ENCODE peak calls at places on chromosome 19, in four cellular contexts. Z is H1, H is H9, M is neuronal stem cell. J is an unnamed sample.

GRCh38 chr19:33654840-33655508 is 33.2 kb downstream of the CHST8 start:
- DNase-seq in Z (no peak), H (peak; percentile 14), M (no peak), J (no peak)

GRCh38 chr19:4528843-4529242 is 6.2 kb downstream of the PLIN5 start:
- DNase-seq in H (no peak), M (no peak), Z (no peak), J (no peak)

GRCh38 chr19:6925801-6926751 is 38.7 kb downstream of the ADGRE1 start:
- DNase-seq in Z (no peak), H (no peak), M (no peak), J (no peak)

GRCh38 chr19:31528261-31528660 is 179.0 kb upstream of the TSHZ3 start:
- DNase-seq in M (no peak), H (no peak), Z (no peak), J (no peak)

GRCh38 chr19:4877753-4878490 is 10.5 kb upstream of the PLIN3 start:
- DNase-seq in M (no peak), Z (no peak), H (peak; percentile 36), J (no peak)

GRCh38 chr19:48770223-48770622 is 14.9 kb downstream of the FGF21 start:
- DNase-seq in M (no peak), Z (no peak), H (no peak), J (no peak)

GRCh38 chr19:4597975-4598671 is 38.6 kb upstream of the SEMA6B start:
- DNase-seq in Z (no peak), M (peak; percentile 77), H (peak; percentile 83), J (peak; percentile 70)

GRCh38 chr19:16168465-16169081 is 4.8 kb downstream of the CIB3 start:
- DNase-seq in M (no peak), Z (no peak), H (no peak), J (peak; percentile 11)

GRCh38 chr19:6677924-6678689 is 8.1 kb upstream of the TNFSF14 start:
- DNase-seq in Z (no peak), M (peak; percentile 20), H (peak; percentile 88), J (peak; percentile 76)

GRCh38 chr19:10797541-10798256 is 38.3 kb downstream of the TMED1 start:
- DNase-seq in M (no peak), H (no peak), Z (no peak), J (no peak)

GRCh38 chr19:30549151-30549550 is 177.0 kb downstream of the ZNF536 start:
- DNase-seq in M (no peak), H (no peak), Z (no peak), J (no peak)

GRCh38 chr19:19480688-19481087 is 34.7 kb downstream of the TSSK6 start:
- DNase-seq in M (no peak), Z (no peak), H (no peak), J (no peak)

GRCh38 chr19:29393915-29394460 is 131.8 kb upstream of the VSTM2B start:
- DNase-seq in M (no peak), Z (no peak), H (no peak), J (peak; percentile 59)

GRCh38 chr19:10727599-10728250 is 9.8 kb downstream of the DNM2 start:
- DNase-seq in M (no peak), H (no peak), Z (no peak), J (no peak)

GRCh38 chr19:32580353-32580900 is 563 bp upstream of the PDCD5 start:
- DNase-seq in Z (no peak), M (no peak), H (peak; percentile 38), J (no peak)

GRCh38 chr19:52248256-52248655 is 21.1 kb upstream of the ZNF766 start:
- DNase-seq in H (peak; percentile 62), M (no peak), Z (no peak), J (peak; percentile 78)

GRCh38 chr19:55670280-55671053 is 4.6 kb upstream of the EPN1 start:
- DNase-seq in M (no peak), H (peak; percentile 72), Z (no peak), J (no peak)

GRCh38 chr19:49411681-49412321 is 11.4 kb downstream of the PTH2 start:
- DNase-seq in H (no peak), M (no peak), Z (no peak), J (no peak)

GRCh38 chr19:3844596-3844995 is 24.2 kb downstream of the ZFR2 start:
- DNase-seq in Z (no peak), M (no peak), H (no peak), J (no peak)

GRCh38 chr19:11256189-11256588 is 6.1 kb downstream of the DOCK6 start:
- DNase-seq in H (no peak), M (no peak), Z (no peak), J (no peak)

GRCh38 chr19:35623327-35624010 is 5.4 kb upstream of the RBM42 start:
- DNase-seq in M (no peak), Z (no peak), H (no peak), J (no peak)

GRCh38 chr19:4675346-4675745 is 5.2 kb upstream of the MYDGF start:
- DNase-seq in H (no peak), M (no peak), Z (no peak), J (no peak)

GRCh38 chr19:21568816-21569496 is 63.6 kb downstream of the ZNF429 start:
- DNase-seq in H (no peak), Z (no peak), M (no peak), J (no peak)

GRCh38 chr19:10227215-10227971 is 3.7 kb downstream of the S1PR2 start:
- DNase-seq in Z (no peak), M (no peak), H (peak; percentile 55), J (peak; percentile 34)

GRCh38 chr19:5059191-5059579 is 90.3 kb downstream of the KDM4B start:
- DNase-seq in Z (no peak), H (no peak), M (no peak), J (no peak)

GRCh38 chr19:47573076-47574026 is at the start of gene ZNF541:
- DNase-seq in Z (no peak), H (no peak), M (no peak), J (no peak)

GRCh38 chr19:38665219-38665931 is 17.9 kb downstream of the ACTN4 start:
- DNase-seq in M (no peak), H (no peak), Z (no peak), J (no peak)

GRCh38 chr19:38663156-38663651 is 15.8 kb downstream of the ACTN4 start:
- DNase-seq in M (no peak), Z (no peak), H (no peak), J (no peak)

GRCh38 chr19:38665950-38666661 is 18.7 kb downstream of the ACTN4 start:
- DNase-seq in Z (peak; percentile 92), H (peak; percentile 91), M (peak; percentile 90), J (peak; percentile 99)

GRCh38 chr19:38663957-38664502 is 16.6 kb downstream of the ACTN4 start:
- DNase-seq in Z (no peak), M (no peak), H (no peak), J (no peak)

GRCh38 chr19:38664503-38665211 is 17.2 kb downstream of the ACTN4 start:
- DNase-seq in H (no peak), M (no peak), Z (no peak), J (peak; percentile 59)
- H2BK5ac ChIP-seq in H (peak overlapping the region; percentile 1), M (peak overlapping the region; percentile 44), Z (peak overlapping the region; percentile 96), J (peak overlapping the region; percentile 12)

DNA sequence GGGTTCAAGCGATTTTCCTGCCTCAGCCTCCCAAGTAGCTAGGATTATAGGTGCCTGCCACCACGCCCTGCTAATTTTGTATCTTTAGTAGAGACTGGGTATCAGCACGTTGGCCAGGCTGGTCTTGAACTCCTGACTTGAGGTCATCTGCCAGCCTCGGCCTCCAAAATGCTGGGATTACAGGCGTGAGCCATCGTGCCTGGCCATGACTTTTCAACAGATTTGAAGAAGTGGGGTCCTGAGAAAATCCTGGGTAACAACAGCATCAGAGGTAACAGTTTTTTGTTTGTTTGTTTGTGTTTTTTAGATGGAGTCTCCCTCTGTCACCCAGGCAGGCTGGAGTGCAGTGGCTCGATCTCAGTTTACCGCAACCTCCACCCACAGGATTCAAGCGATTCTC is 3.6 kb downstream of the JUNB start:
- DNase-seq in Z (no peak), H (no peak), M (no peak), J (no peak)
- H2BK120ac ChIP-seq in Z (no peak overlapping the region), H (no peak overlapping the region), M (no peak overlapping the region), J (no peak overlapping the region)

DNA sequence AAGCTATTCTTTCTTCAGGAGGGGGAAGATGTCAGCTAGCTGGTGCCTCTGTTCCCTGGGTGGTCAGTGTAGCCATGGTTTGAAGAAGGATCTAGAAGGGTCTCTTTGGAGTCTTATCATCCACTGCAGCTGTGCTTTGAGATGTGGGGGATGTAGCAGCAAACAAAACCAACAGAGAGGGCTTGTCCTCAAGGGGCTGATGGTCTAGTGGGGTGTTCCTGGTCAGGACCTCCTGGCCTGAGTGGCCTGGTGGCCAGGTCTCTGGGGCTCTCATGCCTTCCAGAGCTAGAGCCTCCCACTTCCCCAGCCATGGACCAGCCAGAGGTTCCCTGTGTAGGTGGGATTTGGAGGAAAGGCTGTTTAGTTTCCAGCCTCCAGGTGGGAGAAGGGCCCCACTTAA is 40.3 kb downstream of the LYL1 start:
- DNase-seq in H (no peak), Z (no peak), M (no peak), J (no peak)
- H3K27me3 ChIP-seq in H (peaks cover 31% of the 10 kb centered on the region), Z (peaks cover 69% of the 10 kb centered on the region), M (peaks cover 100% of the 10 kb centered on the region), J (peaks cover 37% of the 10 kb centered on the region)

GRCh38 chr19:44925114-44925891 is 10.9 kb downstream of the APOC1 start:
- DNase-seq in M (no peak), H (no peak), Z (no peak), J (no peak)
- H2BK5ac ChIP-seq in M (no peak overlapping the region), H (no peak overlapping the region), Z (no peak overlapping the region), J (no peak overlapping the region)

DNA sequence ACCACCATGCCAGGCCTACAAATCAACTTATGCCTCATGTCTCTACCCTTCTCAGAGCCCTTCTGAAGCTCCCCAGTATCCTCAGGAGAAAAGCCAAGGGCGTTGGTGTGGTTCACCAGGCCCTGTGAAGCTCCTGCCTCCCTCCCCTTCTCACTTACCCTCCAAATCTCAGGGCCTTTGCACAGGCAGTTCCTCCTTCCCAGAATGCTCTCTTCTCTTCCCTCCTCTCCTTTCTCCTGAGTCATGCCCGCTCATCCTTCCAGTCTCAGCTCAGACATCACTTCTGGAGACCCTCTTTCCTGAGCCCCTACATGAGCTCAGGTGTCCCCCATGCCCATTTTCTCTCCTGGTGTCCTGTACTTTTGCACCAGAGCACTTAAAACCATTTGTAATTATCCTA is 20.5 kb downstream of the HIF3A start:
- DNase-seq in H (no peak), M (no peak), Z (no peak), J (no peak)
- H2BK120ac ChIP-seq in H (no peak overlapping the region), M (no peak overlapping the region), Z (no peak overlapping the region), J (no peak overlapping the region)

GRCh38 chr19:50859849-50860248 is 5.1 kb downstream of the KLK3 start:
- DNase-seq in H (no peak), Z (no peak), M (no peak), J (no peak)

GRCh38 chr19:50857366-50857765 is 2.7 kb downstream of the KLK3 start:
- DNase-seq in M (no peak), Z (no peak), H (no peak), J (no peak)

GRCh38 chr19:50858896-50859295 is 4.2 kb downstream of the KLK3 start:
- DNase-seq in M (no peak), H (peak; percentile 82), Z (no peak), J (no peak)

GRCh38 chr19:50861025-50861424 is 6.3 kb downstream of the KLK3 start:
- DNase-seq in Z (no peak), H (no peak), M (no peak), J (no peak)

GRCh38 chr19:50861496-50862286 is 7.0 kb downstream of the KLK3 start:
- DNase-seq in M (no peak), H (no peak), Z (no peak), J (no peak)
- H3K27me3 ChIP-seq in M (peaks cover 50% of the 10 kb centered on the region), H (no peaks in the 10 kb centered on the region), Z (no peaks in the 10 kb centered on the region), J (no peaks in the 10 kb centered on the region)

GRCh38 chr19:1259206-1259872 is 9.8 kb upstream of the CIRBP start:
- DNase-seq in M (no peak), H (peak; percentile 90), Z (no peak), J (peak; percentile 90)
- H2BK5ac ChIP-seq in M (peak overlapping the region; percentile 83), H (no peak overlapping the region), Z (peak overlapping the region; percentile 81), J (no peak overlapping the region)

J was measured in mesendoderm.